ENCODE peak calls at places on chromosomes 3 and 15, in five cellular contexts. One of them, this sample, is unnamed. For H3K27me3, the result is how much of the 10 kb centered on the place peaks cover.

GRCh38 chr3:150409527-150410310 is 1.6 kb downstream of the TSC22D2 start:
- DNase-seq in psoas muscle: peak
- DNase-seq in CD8-positive, alpha-beta T cell: peak
- DNase-seq in lower lobe of right lung: peak
- DNase-seq in colonic mucosa: peak
- DNase-seq in this sample: peak

GRCh38 chr3:128383316-128384235 is 83.1 kb downstream of the DNAJB8 start:
- DNase-seq in psoas muscle: peak
- DNase-seq in colonic mucosa: peak
- DNase-seq in lower lobe of right lung: peak
- DNase-seq in CD8-positive, alpha-beta T cell: peak
- DNase-seq in this sample: no peak

GRCh38 chr15:82750831-82751181 is 41.1 kb upstream of the AP3B2 start:
- DNase-seq in colonic mucosa: no peak
- DNase-seq in psoas muscle: peak
- DNase-seq in CD8-positive, alpha-beta T cell: no peak
- DNase-seq in lower lobe of right lung: no peak
- DNase-seq in this sample: no peak

GRCh38 chr3:69085543-69086132 is 901 bp downstream of the ARL6IP5 start:
- DNase-seq in CD8-positive, alpha-beta T cell: no peak
- DNase-seq in psoas muscle: peak
- DNase-seq in lower lobe of right lung: peak
- DNase-seq in colonic mucosa: peak
- DNase-seq in this sample: peak

GRCh38 chr15:45106002-45106790 is 7.8 kb downstream of the DUOX2 start:
- DNase-seq in lower lobe of right lung: no peak
- DNase-seq in colonic mucosa: no peak
- DNase-seq in psoas muscle: no peak
- DNase-seq in CD8-positive, alpha-beta T cell: no peak
- DNase-seq in this sample: no peak

GRCh38 chr15:77870195-77871065 is 207.1 kb downstream of the TBC1D2B start:
- DNase-seq in colonic mucosa: peak
- DNase-seq in lower lobe of right lung: peak
- DNase-seq in psoas muscle: peak
- DNase-seq in CD8-positive, alpha-beta T cell: no peak
- DNase-seq in this sample: peak

GRCh38 chr3:162994165-162994564 is 1497.6 kb downstream of the OTOL1 start:
- DNase-seq in lower lobe of right lung: no peak
- DNase-seq in CD8-positive, alpha-beta T cell: no peak
- DNase-seq in colonic mucosa: no peak
- DNase-seq in psoas muscle: no peak
- DNase-seq in this sample: no peak

GRCh38 chr3:17115186-17115585 is 230.4 kb downstream of the PLCL2 start:
- DNase-seq in colonic mucosa: no peak
- DNase-seq in CD8-positive, alpha-beta T cell: no peak
- DNase-seq in psoas muscle: no peak
- DNase-seq in lower lobe of right lung: no peak
- DNase-seq in this sample: no peak

GRCh38 chr3:18441521-18441920 is 16.4 kb upstream of the SATB1 start:
- DNase-seq in colonic mucosa: no peak
- DNase-seq in lower lobe of right lung: no peak
- DNase-seq in psoas muscle: no peak
- DNase-seq in CD8-positive, alpha-beta T cell: no peak
- DNase-seq in this sample: no peak
- H3K27me3 ChIP-seq in colonic mucosa: under half
- H3K27me3 ChIP-seq in lower lobe of right lung: under half
- H3K27me3 ChIP-seq in psoas muscle: under half
- H3K27me3 ChIP-seq in CD8-positive, alpha-beta T cell: under half
- H3K27me3 ChIP-seq in this sample: under half

GRCh38 chr15:32873292-32874114 is 155.7 kb downstream of the GREM1 start:
- DNase-seq in lower lobe of right lung: no peak
- DNase-seq in psoas muscle: no peak
- DNase-seq in colonic mucosa: no peak
- DNase-seq in CD8-positive, alpha-beta T cell: no peak
- DNase-seq in this sample: no peak

GRCh38 chr15:32871887-32872286 is 154.1 kb downstream of the GREM1 start:
- DNase-seq in psoas muscle: no peak
- DNase-seq in CD8-positive, alpha-beta T cell: no peak
- DNase-seq in colonic mucosa: no peak
- DNase-seq in lower lobe of right lung: no peak
- DNase-seq in this sample: no peak

GRCh38 chr15:32869814-32870213 is 152.0 kb downstream of the GREM1 start:
- DNase-seq in psoas muscle: no peak
- DNase-seq in lower lobe of right lung: no peak
- DNase-seq in CD8-positive, alpha-beta T cell: no peak
- DNase-seq in colonic mucosa: no peak
- DNase-seq in this sample: no peak

GRCh38 chr15:32872606-32873291 is 154.9 kb downstream of the GREM1 start:
- DNase-seq in colonic mucosa: peak
- DNase-seq in lower lobe of right lung: no peak
- DNase-seq in psoas muscle: no peak
- DNase-seq in CD8-positive, alpha-beta T cell: no peak
- DNase-seq in this sample: no peak

GRCh38 chr15:32870240-32871033 is 152.6 kb downstream of the GREM1 start:
- DNase-seq in psoas muscle: no peak
- DNase-seq in lower lobe of right lung: no peak
- DNase-seq in colonic mucosa: no peak
- DNase-seq in CD8-positive, alpha-beta T cell: no peak
- DNase-seq in this sample: no peak
- H3K4me3 ChIP-seq in psoas muscle: no peak
- H3K4me3 ChIP-seq in lower lobe of right lung: no peak
- H3K4me3 ChIP-seq in colonic mucosa: no peak
- H3K4me3 ChIP-seq in CD8-positive, alpha-beta T cell: no peak
- H3K4me3 ChIP-seq in this sample: no peak

DNA sequence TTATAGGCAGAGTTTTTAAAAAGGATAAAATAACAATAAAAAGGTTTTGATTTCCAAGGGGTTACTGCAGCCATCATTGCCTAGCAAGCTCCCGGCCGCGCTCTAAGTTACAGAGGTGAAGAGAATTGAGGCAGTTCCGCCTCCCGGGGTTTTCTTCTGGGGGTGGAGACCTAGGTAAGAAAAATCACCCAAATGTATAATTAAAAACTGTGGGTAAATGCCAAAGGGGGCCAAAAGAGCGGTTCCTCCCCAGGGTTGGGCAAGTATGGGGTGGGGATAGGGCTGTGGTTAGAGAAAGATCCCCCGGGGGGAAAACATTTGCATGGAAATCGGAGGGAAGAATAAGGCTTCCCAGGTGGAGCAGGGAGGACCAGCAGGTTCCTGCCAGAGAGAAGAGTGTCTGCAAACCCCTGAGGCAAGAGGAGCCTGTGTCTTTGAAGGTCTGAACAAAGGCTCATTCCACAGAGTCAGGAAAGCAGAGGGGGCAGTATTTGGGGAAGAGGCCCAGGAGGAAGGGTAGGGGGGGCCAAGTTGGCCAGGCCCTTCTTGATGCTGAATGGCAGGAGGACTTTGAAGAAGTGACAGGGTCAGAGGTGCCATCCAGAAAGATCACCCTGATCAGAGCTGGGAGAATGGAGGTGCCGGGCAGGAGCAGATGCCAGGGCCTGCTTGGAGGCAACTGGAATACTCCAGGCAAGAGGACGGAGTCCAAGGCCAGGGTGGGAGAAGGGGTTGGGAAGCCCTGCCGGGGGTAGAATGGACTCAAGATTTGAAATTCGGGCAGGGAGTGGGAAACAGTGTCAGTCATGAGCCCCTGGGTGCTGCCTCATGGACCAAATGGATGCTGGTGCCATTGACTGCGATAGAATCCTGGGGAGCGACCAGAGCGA is 152.9 kb upstream of the RGMA start:
- DNase-seq in psoas muscle: no peak
- DNase-seq in CD8-positive, alpha-beta T cell: no peak
- DNase-seq in lower lobe of right lung: no peak
- DNase-seq in colonic mucosa: no peak
- DNase-seq in this sample: no peak
- H3K27me3 ChIP-seq in psoas muscle: under half
- H3K27me3 ChIP-seq in CD8-positive, alpha-beta T cell: under half
- H3K27me3 ChIP-seq in lower lobe of right lung: under half
- H3K27me3 ChIP-seq in colonic mucosa: under half
- H3K27me3 ChIP-seq in this sample: under half

DNA sequence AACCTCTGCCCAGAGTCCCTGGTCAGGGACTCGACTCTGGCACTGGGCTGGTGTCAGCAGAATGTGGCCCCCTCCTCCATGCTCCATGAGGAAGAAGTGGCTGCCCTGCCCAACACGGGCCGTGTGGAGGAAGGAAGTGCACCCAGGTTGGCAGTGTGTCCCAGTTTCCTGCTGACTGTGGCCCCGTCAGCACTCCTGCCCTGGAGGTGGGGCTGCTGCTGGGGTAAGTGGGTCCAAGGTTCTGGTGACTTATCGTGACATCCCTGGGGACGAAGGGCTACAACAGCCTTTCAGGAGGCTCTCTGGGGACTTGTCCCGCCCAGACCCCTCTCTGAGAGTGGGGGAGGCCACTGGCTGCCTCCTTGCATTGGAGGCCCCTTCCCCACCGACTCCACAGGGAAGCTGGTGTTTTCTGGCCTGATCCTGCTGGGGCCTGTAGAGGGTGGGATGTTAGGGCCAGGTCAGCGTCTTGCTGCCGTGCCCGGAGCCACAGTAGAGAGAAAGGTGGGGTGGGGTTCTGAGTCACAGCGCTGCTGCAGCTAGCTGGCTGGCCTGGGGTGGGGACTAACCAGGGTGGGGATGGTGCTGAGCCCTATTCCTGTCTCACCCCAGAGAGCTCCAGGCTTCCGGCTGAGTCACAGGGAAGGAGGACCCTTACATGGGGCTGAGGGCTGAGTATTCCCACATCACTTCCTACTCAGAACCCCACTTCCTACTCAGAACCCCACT is 10.5 kb downstream of the SEMA4B start:
- DNase-seq in CD8-positive, alpha-beta T cell: no peak
- DNase-seq in lower lobe of right lung: no peak
- DNase-seq in colonic mucosa: peak
- DNase-seq in psoas muscle: no peak
- DNase-seq in this sample: no peak
- H3K4me3 ChIP-seq in CD8-positive, alpha-beta T cell: no peak
- H3K4me3 ChIP-seq in lower lobe of right lung: no peak
- H3K4me3 ChIP-seq in colonic mucosa: no peak
- H3K4me3 ChIP-seq in psoas muscle: no peak
- H3K4me3 ChIP-seq in this sample: no peak

This sample was measured in CD4-positive, alpha-beta memory T cell.